ENCODE peak calls at places on chromosomes 2 and 18, in five cellular contexts. C is fibroblast of the conjunctiva, L is AG10803, B is amniotic stem cell, T is esophagus squamous epithelium. K is an unnamed sample.

GRCh38 chr18:10081477-10081876 is 167.7 kb downstream of the VAPA start:
- DNase-seq in C (no peak), L (no peak), T (no peak), B (no peak), K (no peak)

GRCh38 chr2:27222407-27222806 is 5.2 kb downstream of the CAD start:
- DNase-seq in C (no peak), B (no peak), T (no peak), L (no peak), K (no peak)

GRCh38 chr18:8139971-8140406 is 469.2 kb upstream of the RAB12 start:
- DNase-seq in L (peak; percentile 28), T (no peak), B (no peak), C (no peak), K (no peak)

GRCh38 chr18:34809697-34810096 is 99.6 kb downstream of the DTNA start:
- DNase-seq in L (peak; percentile 64), C (peak; percentile 43), B (no peak), T (no peak), K (no peak)

GRCh38 chr18:56207989-56208388 is 430.4 kb downstream of the TXNL1 start:
- DNase-seq in C (no peak), L (no peak), T (no peak), B (no peak), K (no peak)

GRCh38 chr2:62287895-62288589 is 92.1 kb downstream of the B3GNT2 start:
- DNase-seq in T (no peak), B (no peak), L (peak; percentile 26), C (peak; percentile 32), K (no peak)

GRCh38 chr2:152097291-152098032 is 1.4 kb downstream of the CACNB4 start:
- DNase-seq in L (peak; percentile 28), C (peak; percentile 9), T (no peak), B (no peak), K (no peak)

GRCh38 chr2:210199186-210199765 is 26.0 kb downstream of the ACADL start:
- DNase-seq in B (no peak), C (peak; percentile 18), T (no peak), L (peak; percentile 25), K (peak; percentile 3)

GRCh38 chr2:207449673-207450072 is 80.1 kb upstream of the CREB1 start:
- DNase-seq in T (no peak), B (no peak), C (no peak), L (no peak), K (no peak)

GRCh38 chr2:65177754-65178442 is 48.0 kb upstream of the RAB1A start:
- DNase-seq in T (no peak), L (peak; percentile 10), C (no peak), B (no peak), K (no peak)

GRCh38 chr2:167334343-167334742 is 446.1 kb downstream of the XIRP2 start:
- DNase-seq in T (no peak), B (no peak), C (no peak), L (no peak), K (no peak)

GRCh38 chr2:26537069-26537825 is 59.3 kb upstream of the OTOF start:
- DNase-seq in L (no peak), B (no peak), T (no peak), C (no peak), K (no peak)

GRCh38 chr2:96907405-96908041 is 37.6 kb upstream of the SEMA4C start:
- DNase-seq in B (no peak), L (peak; percentile 81), C (peak; percentile 53), T (no peak), K (peak; percentile 32)